ENCODE peak calls at places on chromosomes 3 and 15, in nine cellular contexts. One of them, this sample, is unnamed.

GRCh38 chr3:50587373-50587772 is 18.1 kb downstream of the HEMK1 start:
- DNase-seq in cardiac muscle cell: no peak
- DNase-seq in right atrium auricular region: no peak
- DNase-seq in tibial artery: no peak
- DNase-seq in SK-N-SH: no peak
- DNase-seq in heart left ventricle: peak; percentile 48
- DNase-seq in tibial nerve: no peak
- DNase-seq in heart right ventricle: no peak
- DNase-seq in left lung: no peak
- DNase-seq in this sample: no peak

GRCh38 chr3:156131241-156131640 is 10.9 kb downstream of the KCNAB1 start:
- DNase-seq in cardiac muscle cell: no peak
- DNase-seq in right atrium auricular region: no peak
- DNase-seq in tibial artery: no peak
- DNase-seq in SK-N-SH: no peak
- DNase-seq in heart left ventricle: no peak
- DNase-seq in tibial nerve: no peak
- DNase-seq in heart right ventricle: no peak
- DNase-seq in left lung: no peak
- DNase-seq in this sample: no peak

GRCh38 chr3:8743911-8744310 is 10.3 kb downstream of the CAV3 start:
- DNase-seq in cardiac muscle cell: no peak
- DNase-seq in right atrium auricular region: no peak
- DNase-seq in tibial artery: peak; percentile 7
- DNase-seq in SK-N-SH: no peak
- DNase-seq in heart left ventricle: no peak
- DNase-seq in tibial nerve: no peak
- DNase-seq in heart right ventricle: no peak
- DNase-seq in left lung: no peak
- DNase-seq in this sample: no peak

GRCh38 chr3:99678023-99678422 is 39.6 kb downstream of the COL8A1 start:
- DNase-seq in cardiac muscle cell: peak; percentile 89
- DNase-seq in right atrium auricular region: peak; percentile 78
- DNase-seq in tibial artery: peak; percentile 76
- DNase-seq in SK-N-SH: no peak
- DNase-seq in heart left ventricle: peak; percentile 40
- DNase-seq in tibial nerve: no peak
- DNase-seq in heart right ventricle: no peak
- DNase-seq in left lung: peak; percentile 46
- DNase-seq in this sample: no peak

GRCh38 chr15:74835312-74835823 is 7.6 kb downstream of the ULK3 start:
- DNase-seq in cardiac muscle cell: peak; percentile 57
- DNase-seq in right atrium auricular region: peak; percentile 69
- DNase-seq in tibial artery: no peak
- DNase-seq in SK-N-SH: peak; percentile 87
- DNase-seq in heart left ventricle: peak; percentile 65
- DNase-seq in tibial nerve: no peak
- DNase-seq in heart right ventricle: peak; percentile 69
- DNase-seq in left lung: peak; percentile 48
- DNase-seq in this sample: peak; percentile 33

GRCh38 chr15:90851114-90851513 is 17.3 kb upstream of the FURIN start:
- DNase-seq in cardiac muscle cell: no peak
- DNase-seq in right atrium auricular region: no peak
- DNase-seq in tibial artery: no peak
- DNase-seq in SK-N-SH: no peak
- DNase-seq in heart left ventricle: no peak
- DNase-seq in tibial nerve: no peak
- DNase-seq in heart right ventricle: no peak
- DNase-seq in left lung: no peak
- DNase-seq in this sample: no peak

GRCh38 chr15:60344987-60345386 is 52.8 kb downstream of the ANXA2 start:
- DNase-seq in cardiac muscle cell: no peak
- DNase-seq in right atrium auricular region: no peak
- DNase-seq in tibial artery: no peak
- DNase-seq in SK-N-SH: no peak
- DNase-seq in heart left ventricle: no peak
- DNase-seq in tibial nerve: no peak
- DNase-seq in heart right ventricle: no peak
- DNase-seq in left lung: no peak
- DNase-seq in this sample: no peak

GRCh38 chr3:17579289-17580031 is 163.0 kb downstream of the TBC1D5 start:
- DNase-seq in cardiac muscle cell: peak; percentile 48
- DNase-seq in right atrium auricular region: no peak
- DNase-seq in tibial artery: no peak
- DNase-seq in SK-N-SH: no peak
- DNase-seq in heart left ventricle: no peak
- DNase-seq in tibial nerve: no peak
- DNase-seq in heart right ventricle: no peak
- DNase-seq in left lung: no peak
- DNase-seq in this sample: no peak

GRCh38 chr15:36080759-36081158 is 498.7 kb upstream of the CDIN1 start:
- DNase-seq in cardiac muscle cell: no peak
- DNase-seq in right atrium auricular region: no peak
- DNase-seq in tibial artery: no peak
- DNase-seq in SK-N-SH: no peak
- DNase-seq in heart left ventricle: peak; percentile 62
- DNase-seq in tibial nerve: no peak
- DNase-seq in heart right ventricle: peak; percentile 32
- DNase-seq in left lung: peak; percentile 30
- DNase-seq in this sample: no peak

GRCh38 chr3:194574639-194575483 is 58.4 kb downstream of the TMEM44 start:
- DNase-seq in cardiac muscle cell: peak; percentile 72
- DNase-seq in right atrium auricular region: peak; percentile 72
- DNase-seq in tibial artery: no peak
- DNase-seq in SK-N-SH: no peak
- DNase-seq in heart left ventricle: no peak
- DNase-seq in tibial nerve: no peak
- DNase-seq in heart right ventricle: no peak
- DNase-seq in left lung: no peak
- DNase-seq in this sample: no peak

GRCh38 chr3:194572944-194573491 is 60.2 kb downstream of the TMEM44 start:
- DNase-seq in cardiac muscle cell: peak; percentile 65
- DNase-seq in right atrium auricular region: no peak
- DNase-seq in tibial artery: no peak
- DNase-seq in SK-N-SH: no peak
- DNase-seq in heart left ventricle: no peak
- DNase-seq in tibial nerve: no peak
- DNase-seq in heart right ventricle: no peak
- DNase-seq in left lung: no peak
- DNase-seq in this sample: no peak

GRCh38 chr3:194572131-194572789 is 61.0 kb downstream of the TMEM44 start:
- DNase-seq in cardiac muscle cell: peak; percentile 95
- DNase-seq in right atrium auricular region: peak; percentile 96
- DNase-seq in tibial artery: peak; percentile 94
- DNase-seq in SK-N-SH: no peak
- DNase-seq in heart left ventricle: peak; percentile 81
- DNase-seq in tibial nerve: peak; percentile 58
- DNase-seq in heart right ventricle: peak; percentile 67
- DNase-seq in left lung: peak; percentile 70
- DNase-seq in this sample: peak; percentile 76

GRCh38 chr3:194575484-194576210 is 57.6 kb downstream of the TMEM44 start:
- DNase-seq in cardiac muscle cell: peak; percentile 98
- DNase-seq in right atrium auricular region: peak; percentile 86
- DNase-seq in tibial artery: peak; percentile 83
- DNase-seq in SK-N-SH: no peak
- DNase-seq in heart left ventricle: peak; percentile 46
- DNase-seq in tibial nerve: no peak
- DNase-seq in heart right ventricle: peak; percentile 32
- DNase-seq in left lung: no peak
- DNase-seq in this sample: no peak

GRCh38 chr3:194573680-194574437 is 59.4 kb downstream of the TMEM44 start:
- DNase-seq in cardiac muscle cell: peak; percentile 76
- DNase-seq in right atrium auricular region: no peak
- DNase-seq in tibial artery: no peak
- DNase-seq in SK-N-SH: peak; percentile 66
- DNase-seq in heart left ventricle: peak; percentile 54
- DNase-seq in tibial nerve: no peak
- DNase-seq in heart right ventricle: peak; percentile 25
- DNase-seq in left lung: no peak
- DNase-seq in this sample: no peak
- H3K4me1 ChIP-seq in cardiac muscle cell: peaks cover 27% of the 10 kb centered on the region
- H3K4me1 ChIP-seq in right atrium auricular region: peaks cover 64% of the 10 kb centered on the region
- H3K4me1 ChIP-seq in tibial artery: peaks cover 27% of the 10 kb centered on the region
- H3K4me1 ChIP-seq in SK-N-SH: no peaks in the 10 kb centered on the region
- H3K4me1 ChIP-seq in heart left ventricle: peaks cover 80% of the 10 kb centered on the region
- H3K4me1 ChIP-seq in tibial nerve: peaks cover 11% of the 10 kb centered on the region
- H3K4me1 ChIP-seq in heart right ventricle: peaks cover 64% of the 10 kb centered on the region
- H3K4me1 ChIP-seq in left lung: peaks cover 71% of the 10 kb centered on the region
- H3K4me1 ChIP-seq in this sample: peaks cover 64% of the 10 kb centered on the region

DNA sequence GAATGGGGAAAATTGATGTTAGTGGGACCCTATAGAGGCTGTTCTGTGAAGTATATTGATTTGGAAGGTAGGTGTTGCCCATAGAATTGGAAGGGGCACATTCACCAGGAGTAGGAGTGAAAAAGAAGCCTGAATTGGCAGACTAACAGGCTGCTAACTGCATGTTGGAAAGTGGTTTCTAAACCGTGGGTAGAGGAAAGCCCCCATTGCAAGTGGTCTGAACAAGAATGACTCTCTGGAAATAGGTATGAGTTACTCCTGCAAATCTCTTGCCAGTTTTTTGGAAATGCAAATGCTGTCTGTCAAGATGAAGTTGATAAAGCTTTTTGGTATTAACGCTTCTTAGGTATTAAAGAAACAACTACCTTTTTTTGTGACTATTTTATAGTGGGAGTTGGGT is 3.5 kb downstream of the UBE2E1 start:
- DNase-seq in cardiac muscle cell: no peak
- DNase-seq in right atrium auricular region: no peak
- DNase-seq in tibial artery: no peak
- DNase-seq in SK-N-SH: no peak
- DNase-seq in heart left ventricle: no peak
- DNase-seq in tibial nerve: no peak
- DNase-seq in heart right ventricle: no peak
- DNase-seq in left lung: no peak
- DNase-seq in this sample: no peak
- H3K4me1 ChIP-seq in cardiac muscle cell: peaks cover 42% of the 10 kb centered on the region
- H3K4me1 ChIP-seq in right atrium auricular region: peaks cover 48% of the 10 kb centered on the region
- H3K4me1 ChIP-seq in tibial artery: peaks cover 15% of the 10 kb centered on the region
- H3K4me1 ChIP-seq in SK-N-SH: peaks cover 27% of the 10 kb centered on the region
- H3K4me1 ChIP-seq in heart left ventricle: peaks cover 62% of the 10 kb centered on the region
- H3K4me1 ChIP-seq in tibial nerve: peaks cover 10% of the 10 kb centered on the region
- H3K4me1 ChIP-seq in heart right ventricle: peaks cover 52% of the 10 kb centered on the region
- H3K4me1 ChIP-seq in left lung: peaks cover 58% of the 10 kb centered on the region
- H3K4me1 ChIP-seq in this sample: peaks cover 13% of the 10 kb centered on the region

GRCh38 chr3:42148982-42149432 is 57.9 kb downstream of the TRAK1 start:
- DNase-seq in cardiac muscle cell: peak; percentile 90
- DNase-seq in right atrium auricular region: peak; percentile 85
- DNase-seq in tibial artery: peak; percentile 79
- DNase-seq in SK-N-SH: peak; percentile 86
- DNase-seq in heart left ventricle: peak; percentile 83
- DNase-seq in tibial nerve: peak; percentile 21
- DNase-seq in heart right ventricle: peak; percentile 67
- DNase-seq in left lung: peak; percentile 54
- DNase-seq in this sample: no peak

GRCh38 chr3:42152193-42152592 is 61.0 kb downstream of the TRAK1 start:
- DNase-seq in cardiac muscle cell: no peak
- DNase-seq in right atrium auricular region: no peak
- DNase-seq in tibial artery: no peak
- DNase-seq in SK-N-SH: no peak
- DNase-seq in heart left ventricle: no peak
- DNase-seq in tibial nerve: no peak
- DNase-seq in heart right ventricle: no peak
- DNase-seq in left lung: no peak
- DNase-seq in this sample: no peak

GRCh38 chr3:42149537-42150426 is 58.6 kb downstream of the TRAK1 start:
- DNase-seq in cardiac muscle cell: no peak
- DNase-seq in right atrium auricular region: no peak
- DNase-seq in tibial artery: no peak
- DNase-seq in SK-N-SH: no peak
- DNase-seq in heart left ventricle: no peak
- DNase-seq in tibial nerve: no peak
- DNase-seq in heart right ventricle: no peak
- DNase-seq in left lung: peak; percentile 81
- DNase-seq in this sample: no peak

GRCh38 chr3:42153039-42153438 is 61.9 kb downstream of the TRAK1 start:
- DNase-seq in cardiac muscle cell: no peak
- DNase-seq in right atrium auricular region: no peak
- DNase-seq in tibial artery: no peak
- DNase-seq in SK-N-SH: no peak
- DNase-seq in heart left ventricle: no peak
- DNase-seq in tibial nerve: no peak
- DNase-seq in heart right ventricle: no peak
- DNase-seq in left lung: no peak
- DNase-seq in this sample: no peak

GRCh38 chr3:42151596-42152145 is 60.5 kb downstream of the TRAK1 start:
- DNase-seq in cardiac muscle cell: no peak
- DNase-seq in right atrium auricular region: no peak
- DNase-seq in tibial artery: no peak
- DNase-seq in SK-N-SH: no peak
- DNase-seq in heart left ventricle: no peak
- DNase-seq in tibial nerve: no peak
- DNase-seq in heart right ventricle: no peak
- DNase-seq in left lung: no peak
- DNase-seq in this sample: no peak
- H3K4me1 ChIP-seq in cardiac muscle cell: no peaks in the 10 kb centered on the region
- H3K4me1 ChIP-seq in right atrium auricular region: peaks cover 45% of the 10 kb centered on the region
- H3K4me1 ChIP-seq in tibial artery: peaks cover 4% of the 10 kb centered on the region
- H3K4me1 ChIP-seq in SK-N-SH: peaks cover 37% of the 10 kb centered on the region
- H3K4me1 ChIP-seq in heart left ventricle: peaks cover 24% of the 10 kb centered on the region
- H3K4me1 ChIP-seq in tibial nerve: peaks cover 12% of the 10 kb centered on the region
- H3K4me1 ChIP-seq in heart right ventricle: peaks cover 62% of the 10 kb centered on the region
- H3K4me1 ChIP-seq in left lung: peaks cover 18% of the 10 kb centered on the region
- H3K4me1 ChIP-seq in this sample: no peaks in the 10 kb centered on the region

GRCh38 chr15:51878446-51879386 is 49.3 kb downstream of the TMOD3 start:
- DNase-seq in cardiac muscle cell: peak; percentile 96
- DNase-seq in right atrium auricular region: no peak
- DNase-seq in tibial artery: no peak
- DNase-seq in SK-N-SH: no peak
- DNase-seq in heart left ventricle: no peak
- DNase-seq in tibial nerve: no peak
- DNase-seq in heart right ventricle: no peak
- DNase-seq in left lung: no peak
- DNase-seq in this sample: no peak
- H3K4me1 ChIP-seq in cardiac muscle cell: no peaks in the 10 kb centered on the region
- H3K4me1 ChIP-seq in right atrium auricular region: peaks cover 48% of the 10 kb centered on the region
- H3K4me1 ChIP-seq in tibial artery: peaks cover 27% of the 10 kb centered on the region
- H3K4me1 ChIP-seq in SK-N-SH: peaks cover 9% of the 10 kb centered on the region
- H3K4me1 ChIP-seq in heart left ventricle: peaks cover 48% of the 10 kb centered on the region
- H3K4me1 ChIP-seq in tibial nerve: peaks cover 6% of the 10 kb centered on the region
- H3K4me1 ChIP-seq in heart right ventricle: peaks cover 45% of the 10 kb centered on the region
- H3K4me1 ChIP-seq in left lung: peaks cover 33% of the 10 kb centered on the region
- H3K4me1 ChIP-seq in this sample: peaks cover 53% of the 10 kb centered on the region

GRCh38 chr3:12957824-12958792 is 115.1 kb downstream of the IQSEC1 start:
- DNase-seq in cardiac muscle cell: no peak
- DNase-seq in right atrium auricular region: no peak
- DNase-seq in tibial artery: no peak
- DNase-seq in SK-N-SH: no peak
- DNase-seq in heart left ventricle: no peak
- DNase-seq in tibial nerve: no peak
- DNase-seq in heart right ventricle: no peak
- DNase-seq in left lung: no peak
- DNase-seq in this sample: no peak
- H3K4me1 ChIP-seq in cardiac muscle cell: peaks cover 22% of the 10 kb centered on the region
- H3K4me1 ChIP-seq in right atrium auricular region: peaks cover 100% of the 10 kb centered on the region
- H3K4me1 ChIP-seq in tibial artery: peaks cover 97% of the 10 kb centered on the region
- H3K4me1 ChIP-seq in SK-N-SH: peaks cover 67% of the 10 kb centered on the region
- H3K4me1 ChIP-seq in heart left ventricle: peaks cover 100% of the 10 kb centered on the region
- H3K4me1 ChIP-seq in tibial nerve: peaks cover 60% of the 10 kb centered on the region
- H3K4me1 ChIP-seq in heart right ventricle: peaks cover 100% of the 10 kb centered on the region
- H3K4me1 ChIP-seq in left lung: peaks cover 87% of the 10 kb centered on the region
- H3K4me1 ChIP-seq in this sample: no peaks in the 10 kb centered on the region

GRCh38 chr3:171417137-171417536 is 43.1 kb downstream of the TNIK start:
- DNase-seq in cardiac muscle cell: no peak
- DNase-seq in right atrium auricular region: no peak
- DNase-seq in tibial artery: no peak
- DNase-seq in SK-N-SH: no peak
- DNase-seq in heart left ventricle: no peak
- DNase-seq in tibial nerve: no peak
- DNase-seq in heart right ventricle: no peak
- DNase-seq in left lung: no peak
- DNase-seq in this sample: no peak
- H3K4me1 ChIP-seq in cardiac muscle cell: peaks cover 26% of the 10 kb centered on the region
- H3K4me1 ChIP-seq in right atrium auricular region: peaks cover 11% of the 10 kb centered on the region
- H3K4me1 ChIP-seq in tibial artery: no peaks in the 10 kb centered on the region
- H3K4me1 ChIP-seq in SK-N-SH: no peaks in the 10 kb centered on the region
- H3K4me1 ChIP-seq in heart left ventricle: peaks cover 18% of the 10 kb centered on the region
- H3K4me1 ChIP-seq in tibial nerve: no peaks in the 10 kb centered on the region
- H3K4me1 ChIP-seq in heart right ventricle: peaks cover 67% of the 10 kb centered on the region
- H3K4me1 ChIP-seq in left lung: no peaks in the 10 kb centered on the region
- H3K4me1 ChIP-seq in this sample: peaks cover 18% of the 10 kb centered on the region

This sample was measured in SJSA1.